ENCODE peak calls at places on chromosomes 16 and 17, in four cellular contexts. One of them, this sample, is unnamed.

GRCh38 chr17:76363107-76363801 is 9.5 kb upstream of the PRPSAP1 start:
- DNase-seq in lower leg skin: no peak
- DNase-seq in cardiac muscle cell: no peak
- DNase-seq in PC-9: no peak
- DNase-seq in this sample: no peak

GRCh38 chr16:57462209-57462977 is at the start of gene POLR2C:
- DNase-seq in lower leg skin: peak
- DNase-seq in cardiac muscle cell: peak
- DNase-seq in PC-9: peak
- DNase-seq in this sample: no peak

GRCh38 chr17:40646791-40647548 is 648 bp downstream of the SMARCE1 start:
- DNase-seq in lower leg skin: no peak
- DNase-seq in cardiac muscle cell: peak
- DNase-seq in PC-9: no peak
- DNase-seq in this sample: no peak

GRCh38 chr17:67834634-67835033 is 9.3 kb downstream of the BPTF start:
- DNase-seq in lower leg skin: no peak
- DNase-seq in cardiac muscle cell: no peak
- DNase-seq in PC-9: no peak
- DNase-seq in this sample: no peak

GRCh38 chr17:2695961-2696760 is 15.4 kb downstream of the CLUH start:
- DNase-seq in lower leg skin: no peak
- DNase-seq in cardiac muscle cell: no peak
- DNase-seq in PC-9: no peak
- DNase-seq in this sample: no peak

GRCh38 chr17:4950757-4951204 is at the start of gene ENO3:
- DNase-seq in lower leg skin: no peak
- DNase-seq in cardiac muscle cell: peak
- DNase-seq in PC-9: no peak
- DNase-seq in this sample: no peak

GRCh38 chr16:88907768-88908167 is 41.3 kb upstream of the PABPN1L start:
- DNase-seq in lower leg skin: no peak
- DNase-seq in cardiac muscle cell: no peak
- DNase-seq in PC-9: peak
- DNase-seq in this sample: no peak

GRCh38 chr17:69267219-69267618 is 38.6 kb upstream of the ABCA10 start:
- DNase-seq in lower leg skin: no peak
- DNase-seq in cardiac muscle cell: no peak
- DNase-seq in PC-9: no peak
- DNase-seq in this sample: no peak

GRCh38 chr17:28846231-28846630 is 3.6 kb upstream of the FAM222B start:
- DNase-seq in lower leg skin: no peak
- DNase-seq in cardiac muscle cell: no peak
- DNase-seq in PC-9: peak
- DNase-seq in this sample: no peak

GRCh38 chr17:17985555-17985954 is 12.9 kb downstream of the DRC3 start:
- DNase-seq in lower leg skin: no peak
- DNase-seq in cardiac muscle cell: peak
- DNase-seq in PC-9: no peak
- DNase-seq in this sample: no peak

GRCh38 chr16:1357906-1358566 is 6.3 kb downstream of the GNPTG start:
- DNase-seq in lower leg skin: no peak
- DNase-seq in cardiac muscle cell: no peak
- DNase-seq in PC-9: peak
- DNase-seq in this sample: no peak

GRCh38 chr17:49132699-49133364 is at the start of gene B4GALNT2:
- DNase-seq in lower leg skin: no peak
- DNase-seq in cardiac muscle cell: peak
- DNase-seq in PC-9: peak
- DNase-seq in this sample: no peak

GRCh38 chr16:1103649-1104005 is 7.6 kb upstream of the C1QTNF8 start:
- DNase-seq in lower leg skin: no peak
- DNase-seq in cardiac muscle cell: no peak
- DNase-seq in PC-9: no peak
- DNase-seq in this sample: no peak

GRCh38 chr16:4588961-4589360 is 25.7 kb downstream of the UBALD1 start:
- DNase-seq in lower leg skin: no peak
- DNase-seq in cardiac muscle cell: no peak
- DNase-seq in PC-9: no peak
- DNase-seq in this sample: no peak

GRCh38 chr17:2043785-2044184 is 2.0 kb downstream of the OVCA2 start:
- DNase-seq in lower leg skin: no peak
- DNase-seq in cardiac muscle cell: no peak
- DNase-seq in PC-9: peak
- DNase-seq in this sample: no peak

GRCh38 chr17:40553694-40554534 is 11.4 kb downstream of the CCR7 start:
- DNase-seq in lower leg skin: peak
- DNase-seq in cardiac muscle cell: no peak
- DNase-seq in PC-9: no peak
- DNase-seq in this sample: no peak

GRCh38 chr16:82979406-82980111 is 352.8 kb downstream of the CDH13 start:
- DNase-seq in lower leg skin: no peak
- DNase-seq in cardiac muscle cell: no peak
- DNase-seq in PC-9: no peak
- DNase-seq in this sample: no peak

GRCh38 chr16:60137891-60138290 is 1403.8 kb upstream of the GOT2 start:
- DNase-seq in lower leg skin: no peak
- DNase-seq in cardiac muscle cell: no peak
- DNase-seq in PC-9: no peak
- DNase-seq in this sample: no peak

GRCh38 chr17:337866-338265 is 14.7 kb downstream of the RPH3AL start:
- DNase-seq in lower leg skin: no peak
- DNase-seq in cardiac muscle cell: no peak
- DNase-seq in PC-9: no peak
- DNase-seq in this sample: no peak

GRCh38 chr17:17576772-17577234 is 14.7 kb downstream of the PEMT start:
- DNase-seq in lower leg skin: no peak
- DNase-seq in cardiac muscle cell: peak
- DNase-seq in PC-9: no peak
- DNase-seq in this sample: no peak

GRCh38 chr16:85498607-85499006 is 114.5 kb upstream of the GSE1 start:
- DNase-seq in lower leg skin: no peak
- DNase-seq in cardiac muscle cell: no peak
- DNase-seq in PC-9: no peak
- DNase-seq in this sample: no peak

GRCh38 chr17:5241861-5242671 is 7.4 kb upstream of the SCIMP start:
- DNase-seq in lower leg skin: no peak
- DNase-seq in cardiac muscle cell: no peak
- DNase-seq in PC-9: no peak
- DNase-seq in this sample: no peak

GRCh38 chr17:8041980-8042379 is 3.1 kb downstream of the ALOX15B start:
- DNase-seq in lower leg skin: no peak
- DNase-seq in cardiac muscle cell: no peak
- DNase-seq in PC-9: no peak
- DNase-seq in this sample: no peak

GRCh38 chr16:66258916-66259845 is 107.3 kb upstream of the CDH5 start:
- DNase-seq in lower leg skin: peak
- DNase-seq in cardiac muscle cell: no peak
- DNase-seq in PC-9: no peak
- DNase-seq in this sample: no peak

DNA sequence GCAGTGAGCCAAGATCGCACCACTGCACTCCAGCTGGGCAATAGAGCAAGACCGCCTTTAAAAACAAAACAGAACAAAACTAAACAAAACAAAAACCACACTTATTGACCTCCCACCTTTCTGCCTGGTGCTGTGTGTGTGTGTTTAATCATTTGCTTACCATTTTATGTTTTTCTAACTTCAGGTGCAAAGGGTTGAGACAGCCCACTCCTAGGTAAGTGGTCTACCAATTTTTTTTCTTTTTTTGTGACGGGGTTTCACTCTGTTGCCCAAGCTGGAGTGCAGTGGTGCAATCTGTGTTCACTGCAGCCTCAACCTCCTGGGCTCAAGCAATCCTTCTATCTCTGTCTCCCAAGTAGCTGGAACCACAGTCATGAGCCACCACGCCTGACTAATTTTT is 65.8 kb downstream of the SALL1 start:
- DNase-seq in lower leg skin: no peak
- DNase-seq in cardiac muscle cell: no peak
- DNase-seq in PC-9: no peak
- DNase-seq in this sample: no peak
- H3K4me3 ChIP-seq in lower leg skin: no peak
- H3K4me3 ChIP-seq in cardiac muscle cell: no peak
- H3K4me3 ChIP-seq in PC-9: no peak
- H3K4me3 ChIP-seq in this sample: no peak

GRCh38 chr17:77455111-77455877 is 314.5 kb downstream of the SEC14L1 start:
- DNase-seq in lower leg skin: no peak
- DNase-seq in cardiac muscle cell: no peak
- DNase-seq in PC-9: no peak
- DNase-seq in this sample: peak

GRCh38 chr17:77454560-77455095 is 313.9 kb downstream of the SEC14L1 start:
- DNase-seq in lower leg skin: no peak
- DNase-seq in cardiac muscle cell: no peak
- DNase-seq in PC-9: no peak
- DNase-seq in this sample: no peak

GRCh38 chr17:77451894-77452852 is 311.4 kb downstream of the SEC14L1 start:
- DNase-seq in lower leg skin: no peak
- DNase-seq in cardiac muscle cell: peak
- DNase-seq in PC-9: no peak
- DNase-seq in this sample: no peak

GRCh38 chr17:77455878-77456234 is 315.1 kb downstream of the SEC14L1 start:
- DNase-seq in lower leg skin: no peak
- DNase-seq in cardiac muscle cell: no peak
- DNase-seq in PC-9: no peak
- DNase-seq in this sample: no peak

GRCh38 chr17:77453613-77454559 is 313.1 kb downstream of the SEC14L1 start:
- DNase-seq in lower leg skin: no peak
- DNase-seq in cardiac muscle cell: peak
- DNase-seq in PC-9: no peak
- DNase-seq in this sample: no peak
- H3K4me3 ChIP-seq in lower leg skin: no peak
- H3K4me3 ChIP-seq in cardiac muscle cell: no peak
- H3K4me3 ChIP-seq in PC-9: no peak
- H3K4me3 ChIP-seq in this sample: no peak

DNA sequence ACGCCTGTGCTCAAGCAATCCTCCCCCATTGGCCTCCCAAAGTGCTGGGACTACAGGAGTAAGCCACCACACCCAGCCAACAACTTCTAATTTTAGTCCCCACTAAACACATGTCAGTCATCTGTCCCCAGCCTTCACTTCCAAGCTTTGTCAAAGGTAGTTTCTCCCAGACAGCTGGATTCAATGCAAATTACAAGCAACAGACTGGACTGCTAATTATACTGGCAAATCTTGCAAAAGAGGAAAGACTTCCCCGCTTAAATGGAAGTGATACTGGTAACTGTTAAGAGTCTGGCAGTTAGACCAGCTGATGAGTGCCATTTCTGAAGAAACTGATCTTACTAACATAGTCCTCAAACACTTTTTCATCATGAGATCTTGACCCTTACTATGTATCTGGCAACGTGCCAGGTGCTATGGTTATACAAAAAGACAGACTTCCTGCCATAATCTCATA is 8.2 kb upstream of the GGA2 start:
- DNase-seq in lower leg skin: no peak
- DNase-seq in cardiac muscle cell: no peak
- DNase-seq in PC-9: no peak
- DNase-seq in this sample: no peak
- H3K4me3 ChIP-seq in lower leg skin: no peak
- H3K4me3 ChIP-seq in cardiac muscle cell: no peak
- H3K4me3 ChIP-seq in PC-9: no peak
- H3K4me3 ChIP-seq in this sample: no peak

GRCh38 chr16:68289202-68289601 is 21.5 kb downstream of the SLC7A6OS start:
- DNase-seq in lower leg skin: no peak
- DNase-seq in cardiac muscle cell: no peak
- DNase-seq in PC-9: no peak
- DNase-seq in this sample: no peak

GRCh38 chr16:68292425-68292824 is 18.3 kb downstream of the SLC7A6OS start:
- DNase-seq in lower leg skin: no peak
- DNase-seq in cardiac muscle cell: no peak
- DNase-seq in PC-9: no peak
- DNase-seq in this sample: no peak

GRCh38 chr16:68291227-68291626 is 19.5 kb downstream of the SLC7A6OS start:
- DNase-seq in lower leg skin: no peak
- DNase-seq in cardiac muscle cell: no peak
- DNase-seq in PC-9: no peak
- DNase-seq in this sample: no peak

GRCh38 chr16:68289621-68290329 is 21.0 kb downstream of the SLC7A6OS start:
- DNase-seq in lower leg skin: no peak
- DNase-seq in cardiac muscle cell: no peak
- DNase-seq in PC-9: no peak
- DNase-seq in this sample: no peak

GRCh38 chr16:68290455-68290854 is 20.3 kb downstream of the SLC7A6OS start:
- DNase-seq in lower leg skin: no peak
- DNase-seq in cardiac muscle cell: no peak
- DNase-seq in PC-9: no peak
- DNase-seq in this sample: no peak
- H3K4me3 ChIP-seq in lower leg skin: no peak
- H3K4me3 ChIP-seq in cardiac muscle cell: no peak
- H3K4me3 ChIP-seq in PC-9: no peak
- H3K4me3 ChIP-seq in this sample: no peak

GRCh38 chr16:11310997-11311561 is 29.9 kb upstream of the PRM1 start:
- DNase-seq in lower leg skin: no peak
- DNase-seq in cardiac muscle cell: no peak
- DNase-seq in PC-9: no peak
- DNase-seq in this sample: no peak
- H3K4me3 ChIP-seq in lower leg skin: no peak
- H3K4me3 ChIP-seq in cardiac muscle cell: no peak
- H3K4me3 ChIP-seq in PC-9: no peak
- H3K4me3 ChIP-seq in this sample: no peak

GRCh38 chr17:50562266-50563094 is 2.0 kb downstream of the CACNA1G start:
- DNase-seq in lower leg skin: no peak
- DNase-seq in cardiac muscle cell: no peak
- DNase-seq in PC-9: no peak
- DNase-seq in this sample: no peak
- H3K4me3 ChIP-seq in lower leg skin: no peak
- H3K4me3 ChIP-seq in cardiac muscle cell: peak
- H3K4me3 ChIP-seq in PC-9: no peak
- H3K4me3 ChIP-seq in this sample: no peak

DNA sequence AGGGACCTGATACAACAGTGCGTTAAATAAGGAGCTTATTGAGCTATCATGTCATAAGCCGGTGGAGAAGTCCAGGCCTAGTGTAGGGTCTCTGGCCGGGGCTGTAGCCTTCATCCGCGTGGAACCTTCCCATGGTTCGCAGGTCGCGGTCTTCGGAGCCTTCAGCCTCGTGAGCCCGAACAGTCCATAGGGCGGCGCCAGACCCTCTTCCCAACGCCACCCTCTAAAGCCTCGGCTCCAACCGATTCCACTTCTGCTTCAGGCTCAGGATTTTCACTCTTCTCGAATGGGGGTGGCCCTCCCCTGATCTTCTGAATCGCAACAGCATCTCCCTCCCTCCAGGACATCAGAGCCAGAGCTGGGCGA is 10.3 kb upstream of the BRCA1 start:
- DNase-seq in lower leg skin: no peak
- DNase-seq in cardiac muscle cell: no peak
- DNase-seq in PC-9: no peak
- DNase-seq in this sample: no peak
- H3K4me3 ChIP-seq in lower leg skin: no peak
- H3K4me3 ChIP-seq in cardiac muscle cell: no peak
- H3K4me3 ChIP-seq in PC-9: no peak
- H3K4me3 ChIP-seq in this sample: no peak

This sample was measured in retinal pigment epithelial cell.